ENCODE peak calls at places on chromosomes 4 and X, in six cellular contexts. E, M, S, D, G and O are unnamed samples.

GRCh38 chrX:48715066-48715465 is 18.5 kb downstream of the SUV39H1 start:
- DNase-seq in E (no peak), M (no peak), S (no peak), D (no peak), G (no peak), O (no peak)

GRCh38 chrX:69113723-69114122 is 51.5 kb downstream of the PJA1 start:
- DNase-seq in E (peak; percentile 24), M (no peak), S (no peak), D (no peak), G (no peak), O (no peak)

GRCh38 chr4:34964613-34965012 is 1279.7 kb downstream of the ARAP2 start:
- DNase-seq in E (no peak), M (no peak), S (no peak), D (peak; percentile 49), G (no peak), O (no peak)

GRCh38 chr4:19130836-19131235 is 1109.3 kb upstream of the LCORL start:
- DNase-seq in E (no peak), M (no peak), S (no peak), D (no peak), G (no peak), O (no peak)

GRCh38 chrX:21975827-21976226 is 35.3 kb downstream of the SMS start:
- DNase-seq in E (no peak), M (no peak), S (no peak), D (no peak), G (no peak), O (no peak)

GRCh38 chrX:28756647-28757046 is 169.4 kb downstream of the IL1RAPL1 start:
- DNase-seq in E (no peak), M (no peak), S (no peak), D (no peak), G (no peak), O (no peak)

GRCh38 chrX:100946521-100946920 is 17.8 kb upstream of the XKRX start:
- DNase-seq in E (no peak), M (no peak), S (no peak), D (no peak), G (no peak), O (no peak)

GRCh38 chr4:3465698-3466671 is 2.9 kb downstream of the DOK7 start:
- DNase-seq in E (no peak), M (no peak), S (no peak), D (peak; percentile 76), G (peak; percentile 60), O (no peak)

GRCh38 chr4:76594152-76594551 is 159.1 kb downstream of the SHROOM3 start:
- DNase-seq in E (no peak), M (no peak), S (no peak), D (no peak), G (no peak), O (no peak)

GRCh38 chr4:997375-998071 is 4.3 kb upstream of the SLC26A1 start:
- DNase-seq in E (no peak), M (peak; percentile 85), S (no peak), D (peak; percentile 78), G (peak; percentile 32), O (no peak)

GRCh38 chr4:190020790-190021717 is 6.0 kb downstream of the FRG2 start:
- DNase-seq in E (peak; percentile 66), M (peak; percentile 82), S (no peak), D (peak; percentile 83), G (peak; percentile 40), O (no peak)

GRCh38 chr4:122346036-122346435 is 32.8 kb upstream of the ADAD1 start:
- DNase-seq in E (no peak), M (no peak), S (no peak), D (no peak), G (no peak), O (no peak)

GRCh38 chrX:30824275-30824674 is 64.8 kb downstream of the TAB3 start:
- DNase-seq in E (no peak), M (no peak), S (no peak), D (no peak), G (no peak), O (no peak)

GRCh38 chrX:30822068-30822671 is 66.9 kb downstream of the TAB3 start:
- DNase-seq in E (no peak), M (no peak), S (peak; percentile 51), D (no peak), G (no peak), O (no peak)

GRCh38 chrX:30819080-30819479 is 70.0 kb downstream of the TAB3 start:
- DNase-seq in E (no peak), M (no peak), S (no peak), D (no peak), G (no peak), O (no peak)

GRCh38 chrX:30821116-30821515 is 67.9 kb downstream of the TAB3 start:
- DNase-seq in E (no peak), M (no peak), S (peak; percentile 8), D (no peak), G (no peak), O (no peak)

GRCh38 chrX:30822719-30823118 is 66.3 kb downstream of the TAB3 start:
- DNase-seq in E (no peak), M (no peak), S (no peak), D (no peak), G (no peak), O (no peak)
- H3K27ac ChIP-seq in E (no peak overlapping the region), M (no peak overlapping the region), S (peak overlapping the region; percentile 43), D (no peak overlapping the region), G (no peak overlapping the region), O (no peak overlapping the region)

GRCh38 chrX:79089897-79090584 is 54.4 kb upstream of the GPR174 start:
- DNase-seq in E (no peak), M (no peak), S (no peak), D (no peak), G (no peak), O (no peak)
- H3K4me3 ChIP-seq in E (no peak overlapping the region), M (no peak overlapping the region), S (no peak overlapping the region), D (no peak overlapping the region), G (no peak overlapping the region), O (no peak overlapping the region)

GRCh38 chr4:24573582-24573981 is 10.8 kb downstream of the DHX15 start:
- DNase-seq in E (no peak), M (no peak), S (no peak), D (no peak), G (no peak), O (no peak)

GRCh38 chr4:24578364-24578763 is 6.0 kb downstream of the DHX15 start:
- DNase-seq in E (no peak), M (no peak), S (no peak), D (no peak), G (no peak), O (no peak)

GRCh38 chr4:24574256-24574655 is 10.1 kb downstream of the DHX15 start:
- DNase-seq in E (no peak), M (no peak), S (no peak), D (no peak), G (no peak), O (no peak)

GRCh38 chr4:24570574-24571236 is 13.6 kb downstream of the DHX15 start:
- DNase-seq in E (no peak), M (no peak), S (no peak), D (no peak), G (no peak), O (no peak)

GRCh38 chr4:24576276-24576675 is 8.1 kb downstream of the DHX15 start:
- DNase-seq in E (no peak), M (no peak), S (no peak), D (no peak), G (no peak), O (no peak)
- H3K36me3 ChIP-seq in E (peaks cover 92% of the 10 kb centered on the region), M (peaks cover 59% of the 10 kb centered on the region), S (peaks cover 99% of the 10 kb centered on the region), D (peaks cover 42% of the 10 kb centered on the region), G (no peaks in the 10 kb centered on the region), O (peaks cover 3% of the 10 kb centered on the region)

DNA sequence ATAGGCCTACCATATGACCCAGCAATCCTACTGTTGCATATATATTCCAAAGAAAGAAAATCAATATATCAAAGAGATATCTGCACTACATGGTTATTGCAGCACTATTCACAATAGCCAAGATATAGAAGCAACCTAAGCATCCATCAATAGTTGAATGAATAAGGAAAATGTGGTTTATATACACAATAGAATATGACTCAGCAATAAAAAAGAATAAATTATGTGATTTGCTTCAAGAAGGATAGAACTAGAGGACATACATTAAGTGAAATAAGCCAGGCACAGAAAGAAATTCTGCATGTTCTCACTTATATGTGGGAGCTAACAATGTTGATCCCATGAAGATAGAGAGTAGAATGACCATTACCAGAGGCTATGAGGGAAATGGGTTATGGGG is 13.1 kb upstream of the FHIP1A start:
- DNase-seq in E (no peak), M (no peak), S (no peak), D (no peak), G (no peak), O (no peak)
- H3K27ac ChIP-seq in E (no peak overlapping the region), M (no peak overlapping the region), S (no peak overlapping the region), D (no peak overlapping the region), G (no peak overlapping the region), O (no peak overlapping the region)

DNA sequence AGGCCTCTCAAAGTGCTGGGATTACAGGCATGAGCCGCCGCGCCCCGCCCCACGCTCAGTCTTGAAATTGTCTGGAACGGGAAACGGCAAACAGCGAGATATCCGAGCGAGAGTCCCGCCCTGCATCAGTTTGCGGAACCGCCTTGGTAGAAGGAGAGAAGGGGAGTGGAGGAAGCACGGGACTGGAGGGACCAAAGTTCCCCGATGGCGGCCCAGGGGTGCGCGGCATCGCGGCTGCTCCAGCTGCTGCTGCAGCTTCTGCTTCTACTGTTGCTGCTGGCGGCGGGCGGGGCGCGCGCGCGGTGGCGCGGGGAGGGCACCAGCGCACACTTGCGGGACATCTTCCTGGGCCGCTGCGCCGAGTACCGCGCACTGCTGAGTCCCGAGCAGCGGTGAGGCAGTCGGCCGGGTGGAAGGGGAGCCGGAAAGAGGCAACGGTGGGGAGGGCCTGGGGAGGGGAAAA is at the start of gene BST1:
- DNase-seq in E (no peak), M (peak; percentile 81), S (no peak), D (peak; percentile 28), G (peak; percentile 80), O (peak; percentile 88)
- H3K4me3 ChIP-seq in E (no peak within 1 kb of the TSS), M (peak within 1 kb of the TSS; percentile 40), S (no peak within 1 kb of the TSS), D (peak within 1 kb of the TSS; percentile 28), G (peak within 1 kb of the TSS; percentile 56), O (peak within 1 kb of the TSS; percentile 40)

GRCh38 chrX:131778269-131779218 is 234.7 kb downstream of the OR13H1 start:
- DNase-seq in E (peak; percentile 70), M (peak; percentile 67), S (no peak), D (no peak), G (peak; percentile 73), O (no peak)
- H3K36me3 ChIP-seq in E (peaks cover 12% of the 10 kb centered on the region), M (no peaks in the 10 kb centered on the region), S (no peaks in the 10 kb centered on the region), D (peaks cover 3% of the 10 kb centered on the region), G (no peaks in the 10 kb centered on the region), O (no peaks in the 10 kb centered on the region)